ENCODE peak calls at places on chromosome 14, in six cellular contexts. G is heart left ventricle, M is A549, I is spleen, U is SJCRH30, K is ovary. Y is an unnamed sample. For H3K9me3, the result is how much of the 10 kb centered on the place peaks cover.

GRCh38 chr14:101494826-101495225 is 66.5 kb upstream of the DIO3 start:
- DNase-seq in G (no peak), M (no peak), I (peak), U (no peak), K (peak), Y (no peak)

GRCh38 chr14:61876362-61877049 is 114.3 kb downstream of the SNAPC1 start:
- DNase-seq in G (no peak), M (no peak), I (no peak), U (peak), K (no peak), Y (no peak)

GRCh38 chr14:68147331-68147730 is 327.8 kb downstream of the RAD51B start:
- DNase-seq in G (no peak), M (no peak), I (no peak), U (peak), K (no peak), Y (no peak)

GRCh38 chr14:23123419-23123818 is 4.4 kb upstream of the CEBPE start:
- DNase-seq in G (peak), M (no peak), I (peak), U (peak), K (peak), Y (no peak)

GRCh38 chr14:30179381-30180130 is 251.9 kb upstream of the PRKD1 start:
- DNase-seq in G (no peak), M (no peak), I (no peak), U (no peak), K (no peak), Y (no peak)

GRCh38 chr14:35320472-35320871 is 28.3 kb downstream of the PSMA6 start:
- DNase-seq in G (no peak), M (no peak), I (no peak), U (no peak), K (no peak), Y (no peak)

GRCh38 chr14:54676822-54677708 is 110.1 kb downstream of the SAMD4A start:
- DNase-seq in G (no peak), M (peak), I (no peak), U (peak), K (peak), Y (no peak)

GRCh38 chr14:72513994-72514659 is 379.8 kb downstream of the DPF3 start:
- DNase-seq in G (no peak), M (peak), I (no peak), U (peak), K (no peak), Y (no peak)

GRCh38 chr14:21475767-21476525 is 813 bp downstream of the RAB2B start:
- DNase-seq in G (no peak), M (no peak), I (no peak), U (no peak), K (no peak), Y (no peak)

GRCh38 chr14:96275182-96276112 is 19.4 kb downstream of the BDKRB1 start:
- DNase-seq in G (peak), M (peak), I (peak), U (peak), K (peak), Y (peak)

GRCh38 chr14:60756847-60757246 is 22.3 kb downstream of the MNAT1 start:
- DNase-seq in G (no peak), M (no peak), I (no peak), U (peak), K (no peak), Y (no peak)

GRCh38 chr14:100012478-100012925 is 52.7 kb upstream of the EVL start:
- DNase-seq in G (no peak), M (no peak), I (no peak), U (no peak), K (no peak), Y (no peak)

GRCh38 chr14:99248761-99249171 is 23.2 kb downstream of the BCL11B start:
- DNase-seq in G (no peak), M (no peak), I (peak), U (peak), K (no peak), Y (no peak)

GRCh38 chr14:104827173-104828055 is 26.5 kb downstream of the ZBTB42 start:
- DNase-seq in G (no peak), M (peak), I (peak), U (no peak), K (no peak), Y (peak)

GRCh38 chr14:52068741-52069616 is at the start of gene NID2:
- DNase-seq in G (peak), M (peak), I (peak), U (peak), K (peak), Y (no peak)

GRCh38 chr14:76599556-76599955 is 161.7 kb upstream of the VASH1 start:
- DNase-seq in G (no peak), M (no peak), I (no peak), U (no peak), K (no peak), Y (no peak)

GRCh38 chr14:61661471-61661988 is 33.8 kb upstream of the HIF1A start:
- DNase-seq in G (no peak), M (no peak), I (no peak), U (no peak), K (no peak), Y (no peak)

GRCh38 chr14:75229923-75230792 is 48.5 kb upstream of the FOS start:
- DNase-seq in G (no peak), M (peak), I (peak), U (no peak), K (no peak), Y (no peak)

GRCh38 chr14:59159169-59159568 is 29.3 kb upstream of the DAAM1 start:
- DNase-seq in G (no peak), M (no peak), I (no peak), U (peak), K (no peak), Y (no peak)

GRCh38 chr14:23539209-23539866 is 12.2 kb downstream of the ZFHX2 start:
- DNase-seq in G (no peak), M (peak), I (peak), U (peak), K (no peak), Y (no peak)

GRCh38 chr14:75982724-75983358 is 1.0 kb upstream of the TGFB3 start:
- DNase-seq in G (peak), M (peak), I (no peak), U (no peak), K (peak), Y (no peak)

DNA sequence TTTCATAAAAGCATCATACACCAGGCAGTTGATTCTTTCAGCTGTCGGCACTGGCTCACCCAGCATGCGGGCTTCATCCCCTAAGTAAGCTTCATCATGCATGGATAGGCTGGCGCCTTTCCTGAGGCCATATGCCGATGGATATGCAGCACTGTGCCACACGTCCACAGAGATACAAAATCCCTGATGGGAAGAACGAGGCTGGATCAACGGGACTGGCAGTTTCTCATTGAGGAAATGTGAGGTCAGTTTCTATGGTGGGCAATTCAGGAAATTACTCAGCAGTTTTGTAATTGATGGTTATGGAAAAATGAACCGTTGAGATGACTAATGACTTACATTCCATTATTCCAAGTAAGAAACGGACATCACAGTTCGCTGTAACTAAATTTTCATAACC is 453.8 kb downstream of the TMEM121 start:
- DNase-seq in G (no peak), M (no peak), I (no peak), U (no peak), K (no peak), Y (no peak)
- H3K9me3 ChIP-seq in G (under half), M (under half), I (under half), U (under half), K (under half), Y (under half)

DNA sequence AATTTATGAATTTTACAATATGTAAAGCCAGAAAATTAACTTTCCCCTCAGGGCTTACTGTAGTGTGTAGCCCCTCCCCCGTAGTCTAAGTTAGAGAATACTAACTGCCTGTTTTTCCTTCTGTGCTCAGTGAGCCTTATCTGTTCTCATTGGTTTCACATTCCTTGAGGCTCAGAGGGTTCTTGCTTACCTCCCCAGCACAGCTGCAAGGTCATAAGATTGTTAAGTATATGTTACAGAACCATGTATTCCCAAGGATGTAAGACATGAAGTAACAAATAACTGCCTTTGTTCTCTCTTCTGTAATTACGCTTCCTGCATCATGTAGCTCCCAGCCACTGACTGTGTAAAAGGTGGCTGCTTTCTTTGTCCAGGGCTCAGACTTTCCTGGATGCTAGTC is 1351.1 kb downstream of the TMEM121 start:
- DNase-seq in G (no peak), M (no peak), I (no peak), U (no peak), K (no peak), Y (no peak)
- H3K9me3 ChIP-seq in G (under half), M (under half), I (under half), U (under half), K (under half), Y (under half)

GRCh38 chr14:26833777-26834176 is 235.9 kb upstream of the NOVA1 start:
- DNase-seq in G (no peak), M (peak), I (no peak), U (no peak), K (no peak), Y (no peak)

DNA sequence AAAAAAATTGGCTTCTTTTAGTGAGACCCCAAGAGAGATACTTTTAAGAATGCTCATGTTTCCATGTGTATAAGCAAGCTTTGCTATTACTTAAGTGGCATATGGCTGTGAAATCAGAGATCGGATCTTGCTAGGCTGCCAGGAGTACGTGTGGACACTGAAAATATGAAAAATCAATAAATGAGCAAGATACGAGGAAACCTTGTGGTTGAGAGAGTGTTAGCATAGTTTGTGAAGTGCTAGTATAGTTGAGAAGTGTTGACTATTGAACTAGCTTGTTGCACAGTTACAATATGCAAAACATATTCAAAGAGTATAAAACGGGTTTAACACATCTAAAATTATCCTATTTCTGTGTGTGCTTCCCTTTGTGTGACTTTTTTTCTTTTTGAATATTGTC is 230.9 kb upstream of the NOVA1 start:
- DNase-seq in G (no peak), M (no peak), I (no peak), U (no peak), K (no peak), Y (no peak)
- H3K9me3 ChIP-seq in G (under half), M (under half), I (under half), U (under half), K (under half), Y (under half)

GRCh38 chr14:83217492-83217891 is 1683.8 kb upstream of the SEL1L start:
- DNase-seq in G (no peak), M (no peak), I (no peak), U (peak), K (no peak), Y (no peak)
- H3K9me3 ChIP-seq in G (under half), M (under half), I (under half), U (under half), K (under half), Y (under half)

DNA sequence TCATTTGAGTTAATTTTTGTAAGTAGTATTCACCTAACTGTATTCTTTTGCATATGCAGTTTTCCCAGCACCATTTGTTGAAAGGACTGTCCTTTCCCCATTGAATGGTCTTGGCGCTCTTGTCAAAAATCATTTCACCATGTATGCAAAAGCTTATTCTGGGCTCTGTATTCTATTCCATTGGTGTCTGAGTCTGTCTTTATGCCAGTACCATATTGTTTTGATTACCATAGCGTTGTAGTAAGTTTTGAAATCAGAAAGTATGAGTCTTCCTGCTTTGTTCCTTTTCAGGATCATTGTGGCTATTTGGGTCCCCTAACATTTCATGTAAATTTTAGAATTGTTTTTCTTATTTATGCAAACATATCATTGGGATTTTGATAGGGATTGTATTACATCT is 508.7 kb upstream of the RGS6 start:
- DNase-seq in G (no peak), M (no peak), I (no peak), U (no peak), K (no peak), Y (no peak)
- H3K9me3 ChIP-seq in G (under half), M (under half), I (under half), U (under half), K (under half), Y (under half)

Y was measured in T-helper 17 cell.